ENCODE peak calls at places on chromosomes 6 and 20, in nine cellular contexts. One of them, this sample, is unnamed.

GRCh38 chr6:15351631-15352030 is 105.8 kb downstream of the JARID2 start:
- DNase-seq in transverse colon: no peak
- DNase-seq in RWPE1: no peak
- DNase-seq in adrenal gland: peak
- DNase-seq in colonic mucosa: peak
- DNase-seq in right lobe of liver: no peak
- DNase-seq in cardiac fibroblast: peak
- DNase-seq in left ventricle myocardium inferior: peak
- DNase-seq in CD8-positive, alpha-beta T cell: no peak
- DNase-seq in this sample: no peak

GRCh38 chr20:63542696-63543095 is 4.9 kb downstream of the SRMS start:
- DNase-seq in RWPE1: no peak
- DNase-seq in colonic mucosa: no peak
- DNase-seq in adrenal gland: no peak
- DNase-seq in transverse colon: peak
- DNase-seq in right lobe of liver: no peak
- DNase-seq in CD8-positive, alpha-beta T cell: no peak
- DNase-seq in left ventricle myocardium inferior: no peak
- DNase-seq in cardiac fibroblast: no peak
- DNase-seq in this sample: no peak

GRCh38 chr20:53676987-53677386 is 83.3 kb upstream of the ZNF217 start:
- DNase-seq in left ventricle myocardium inferior: no peak
- DNase-seq in RWPE1: no peak
- DNase-seq in adrenal gland: no peak
- DNase-seq in transverse colon: no peak
- DNase-seq in cardiac fibroblast: no peak
- DNase-seq in right lobe of liver: no peak
- DNase-seq in colonic mucosa: no peak
- DNase-seq in CD8-positive, alpha-beta T cell: no peak
- DNase-seq in this sample: no peak

GRCh38 chr6:55694148-55694547 is 115.2 kb upstream of the HMGCLL1 start:
- DNase-seq in colonic mucosa: no peak
- DNase-seq in adrenal gland: no peak
- DNase-seq in RWPE1: peak
- DNase-seq in left ventricle myocardium inferior: peak
- DNase-seq in CD8-positive, alpha-beta T cell: no peak
- DNase-seq in transverse colon: no peak
- DNase-seq in right lobe of liver: no peak
- DNase-seq in cardiac fibroblast: peak
- DNase-seq in this sample: no peak

GRCh38 chr20:63409066-63409833 is 48.1 kb upstream of the CHRNA4 start:
- DNase-seq in colonic mucosa: no peak
- DNase-seq in cardiac fibroblast: no peak
- DNase-seq in left ventricle myocardium inferior: no peak
- DNase-seq in right lobe of liver: no peak
- DNase-seq in RWPE1: no peak
- DNase-seq in CD8-positive, alpha-beta T cell: peak
- DNase-seq in transverse colon: no peak
- DNase-seq in adrenal gland: no peak
- DNase-seq in this sample: no peak

GRCh38 chr20:23159256-23159922 is 73.3 kb upstream of the CD93 start:
- DNase-seq in RWPE1: no peak
- DNase-seq in right lobe of liver: no peak
- DNase-seq in cardiac fibroblast: no peak
- DNase-seq in transverse colon: no peak
- DNase-seq in adrenal gland: no peak
- DNase-seq in left ventricle myocardium inferior: no peak
- DNase-seq in CD8-positive, alpha-beta T cell: no peak
- DNase-seq in colonic mucosa: no peak
- DNase-seq in this sample: no peak

GRCh38 chr6:134256862-134257261 is 61.0 kb downstream of the SGK1 start:
- DNase-seq in adrenal gland: no peak
- DNase-seq in CD8-positive, alpha-beta T cell: no peak
- DNase-seq in left ventricle myocardium inferior: no peak
- DNase-seq in cardiac fibroblast: no peak
- DNase-seq in colonic mucosa: no peak
- DNase-seq in transverse colon: no peak
- DNase-seq in RWPE1: no peak
- DNase-seq in right lobe of liver: no peak
- DNase-seq in this sample: no peak

GRCh38 chr6:72984981-72985665 is 240.2 kb downstream of the KHDC1L start:
- DNase-seq in transverse colon: no peak
- DNase-seq in right lobe of liver: no peak
- DNase-seq in RWPE1: no peak
- DNase-seq in CD8-positive, alpha-beta T cell: no peak
- DNase-seq in colonic mucosa: no peak
- DNase-seq in adrenal gland: no peak
- DNase-seq in cardiac fibroblast: no peak
- DNase-seq in left ventricle myocardium inferior: no peak
- DNase-seq in this sample: no peak

GRCh38 chr6:149963212-149963461 is 606 bp upstream of the ULBP1 start:
- DNase-seq in cardiac fibroblast: peak
- DNase-seq in transverse colon: no peak
- DNase-seq in colonic mucosa: peak
- DNase-seq in adrenal gland: peak
- DNase-seq in left ventricle myocardium inferior: no peak
- DNase-seq in RWPE1: peak
- DNase-seq in right lobe of liver: peak
- DNase-seq in CD8-positive, alpha-beta T cell: no peak
- DNase-seq in this sample: peak

GRCh38 chr20:17227669-17228623 is 1.1 kb downstream of the PCSK2 start:
- DNase-seq in adrenal gland: no peak
- DNase-seq in CD8-positive, alpha-beta T cell: no peak
- DNase-seq in right lobe of liver: no peak
- DNase-seq in cardiac fibroblast: no peak
- DNase-seq in transverse colon: no peak
- DNase-seq in colonic mucosa: no peak
- DNase-seq in left ventricle myocardium inferior: no peak
- DNase-seq in RWPE1: no peak
- DNase-seq in this sample: peak

GRCh38 chr20:5531318-5532081 is 214.7 kb upstream of the PROKR2 start:
- DNase-seq in CD8-positive, alpha-beta T cell: no peak
- DNase-seq in colonic mucosa: no peak
- DNase-seq in adrenal gland: peak
- DNase-seq in cardiac fibroblast: peak
- DNase-seq in right lobe of liver: no peak
- DNase-seq in left ventricle myocardium inferior: no peak
- DNase-seq in RWPE1: no peak
- DNase-seq in transverse colon: no peak
- DNase-seq in this sample: no peak

GRCh38 chr6:32830017-32830416 is 8.5 kb downstream of the TAP2 start:
- DNase-seq in RWPE1: no peak
- DNase-seq in cardiac fibroblast: no peak
- DNase-seq in right lobe of liver: no peak
- DNase-seq in transverse colon: no peak
- DNase-seq in CD8-positive, alpha-beta T cell: no peak
- DNase-seq in colonic mucosa: no peak
- DNase-seq in left ventricle myocardium inferior: no peak
- DNase-seq in adrenal gland: no peak
- DNase-seq in this sample: no peak

GRCh38 chr6:32829495-32829894 is 9.0 kb downstream of the TAP2 start:
- DNase-seq in adrenal gland: no peak
- DNase-seq in right lobe of liver: no peak
- DNase-seq in transverse colon: no peak
- DNase-seq in cardiac fibroblast: no peak
- DNase-seq in colonic mucosa: no peak
- DNase-seq in CD8-positive, alpha-beta T cell: no peak
- DNase-seq in left ventricle myocardium inferior: no peak
- DNase-seq in RWPE1: no peak
- DNase-seq in this sample: no peak

GRCh38 chr6:32830936-32831335 is 7.6 kb downstream of the TAP2 start:
- DNase-seq in right lobe of liver: no peak
- DNase-seq in left ventricle myocardium inferior: no peak
- DNase-seq in colonic mucosa: no peak
- DNase-seq in adrenal gland: no peak
- DNase-seq in transverse colon: no peak
- DNase-seq in cardiac fibroblast: no peak
- DNase-seq in CD8-positive, alpha-beta T cell: no peak
- DNase-seq in RWPE1: no peak
- DNase-seq in this sample: no peak

GRCh38 chr6:32826996-32827395 is 10.2 kb upstream of the HLA-DOB start:
- DNase-seq in left ventricle myocardium inferior: no peak
- DNase-seq in transverse colon: no peak
- DNase-seq in RWPE1: no peak
- DNase-seq in right lobe of liver: no peak
- DNase-seq in colonic mucosa: no peak
- DNase-seq in adrenal gland: no peak
- DNase-seq in CD8-positive, alpha-beta T cell: no peak
- DNase-seq in cardiac fibroblast: no peak
- DNase-seq in this sample: no peak

GRCh38 chr6:32825966-32826365 is 9.2 kb upstream of the HLA-DOB start:
- DNase-seq in transverse colon: no peak
- DNase-seq in adrenal gland: no peak
- DNase-seq in CD8-positive, alpha-beta T cell: no peak
- DNase-seq in cardiac fibroblast: peak
- DNase-seq in RWPE1: no peak
- DNase-seq in right lobe of liver: no peak
- DNase-seq in colonic mucosa: no peak
- DNase-seq in left ventricle myocardium inferior: no peak
- DNase-seq in this sample: no peak
- TF ChIP-seq CTCF in transverse colon: peak
- TF ChIP-seq CTCF in adrenal gland: no peak
- TF ChIP-seq CTCF in CD8-positive, alpha-beta T cell: no peak
- TF ChIP-seq CTCF in cardiac fibroblast: peak
- TF ChIP-seq CTCF in RWPE1: peak
- TF ChIP-seq CTCF in right lobe of liver: peak
- TF ChIP-seq CTCF in colonic mucosa: peak
- TF ChIP-seq CTCF in left ventricle myocardium inferior: peak
- TF ChIP-seq CTCF in this sample: no peak

GRCh38 chr6:18753071-18753470 is 365.9 kb downstream of the RNF144B start:
- DNase-seq in right lobe of liver: no peak
- DNase-seq in left ventricle myocardium inferior: no peak
- DNase-seq in adrenal gland: no peak
- DNase-seq in transverse colon: no peak
- DNase-seq in colonic mucosa: no peak
- DNase-seq in CD8-positive, alpha-beta T cell: no peak
- DNase-seq in cardiac fibroblast: no peak
- DNase-seq in RWPE1: no peak
- DNase-seq in this sample: no peak
- TF ChIP-seq CTCF in right lobe of liver: no peak
- TF ChIP-seq CTCF in left ventricle myocardium inferior: no peak
- TF ChIP-seq CTCF in adrenal gland: no peak
- TF ChIP-seq CTCF in transverse colon: no peak
- TF ChIP-seq CTCF in colonic mucosa: no peak
- TF ChIP-seq CTCF in CD8-positive, alpha-beta T cell: no peak
- TF ChIP-seq CTCF in cardiac fibroblast: no peak
- TF ChIP-seq CTCF in RWPE1: no peak
- TF ChIP-seq CTCF in this sample: no peak

GRCh38 chr6:169886631-169887227 is 135.3 kb downstream of the ERMARD start:
- DNase-seq in RWPE1: no peak
- DNase-seq in transverse colon: no peak
- DNase-seq in cardiac fibroblast: no peak
- DNase-seq in left ventricle myocardium inferior: no peak
- DNase-seq in adrenal gland: no peak
- DNase-seq in right lobe of liver: no peak
- DNase-seq in CD8-positive, alpha-beta T cell: no peak
- DNase-seq in colonic mucosa: no peak
- DNase-seq in this sample: no peak
- TF ChIP-seq CTCF in RWPE1: no peak
- TF ChIP-seq CTCF in transverse colon: no peak
- TF ChIP-seq CTCF in cardiac fibroblast: no peak
- TF ChIP-seq CTCF in left ventricle myocardium inferior: no peak
- TF ChIP-seq CTCF in adrenal gland: no peak
- TF ChIP-seq CTCF in right lobe of liver: no peak
- TF ChIP-seq CTCF in CD8-positive, alpha-beta T cell: no peak
- TF ChIP-seq CTCF in colonic mucosa: no peak
- TF ChIP-seq CTCF in this sample: no peak

DNA sequence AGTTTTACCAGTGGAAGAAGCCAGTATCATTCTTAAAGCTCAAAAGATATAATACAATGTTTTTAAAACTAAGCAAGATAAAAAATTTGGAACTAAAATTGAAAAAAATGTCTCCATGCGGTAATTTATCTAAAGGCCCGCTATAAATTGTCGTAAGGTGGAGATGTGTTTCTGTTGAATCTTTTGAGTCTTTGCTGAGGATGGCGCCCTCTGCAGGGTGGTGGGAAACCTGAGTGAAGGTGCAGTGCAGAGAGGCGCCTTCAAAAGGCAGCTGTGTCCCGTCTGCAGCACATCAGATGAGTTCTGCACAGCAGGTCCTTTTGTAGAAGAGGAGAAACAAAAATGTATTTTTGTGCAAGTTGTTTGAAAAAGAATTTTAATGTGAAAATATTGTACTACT is 29.4 kb upstream of the KIF25 start:
- DNase-seq in cardiac fibroblast: no peak
- DNase-seq in left ventricle myocardium inferior: no peak
- DNase-seq in adrenal gland: no peak
- DNase-seq in colonic mucosa: peak
- DNase-seq in RWPE1: no peak
- DNase-seq in right lobe of liver: no peak
- DNase-seq in transverse colon: peak
- DNase-seq in CD8-positive, alpha-beta T cell: no peak
- DNase-seq in this sample: peak
- TF ChIP-seq CTCF in cardiac fibroblast: peak
- TF ChIP-seq CTCF in left ventricle myocardium inferior: peak
- TF ChIP-seq CTCF in adrenal gland: peak
- TF ChIP-seq CTCF in colonic mucosa: peak
- TF ChIP-seq CTCF in RWPE1: peak
- TF ChIP-seq CTCF in right lobe of liver: peak
- TF ChIP-seq CTCF in transverse colon: peak
- TF ChIP-seq CTCF in CD8-positive, alpha-beta T cell: no peak
- TF ChIP-seq CTCF in this sample: peak

GRCh38 chr6:47092249-47092648 is 50.1 kb upstream of the ADGRF1 start:
- DNase-seq in left ventricle myocardium inferior: no peak
- DNase-seq in colonic mucosa: no peak
- DNase-seq in transverse colon: no peak
- DNase-seq in cardiac fibroblast: peak
- DNase-seq in CD8-positive, alpha-beta T cell: no peak
- DNase-seq in right lobe of liver: no peak
- DNase-seq in adrenal gland: no peak
- DNase-seq in RWPE1: no peak
- DNase-seq in this sample: no peak
- TF ChIP-seq CTCF in left ventricle myocardium inferior: no peak
- TF ChIP-seq CTCF in colonic mucosa: no peak
- TF ChIP-seq CTCF in transverse colon: no peak
- TF ChIP-seq CTCF in cardiac fibroblast: no peak
- TF ChIP-seq CTCF in CD8-positive, alpha-beta T cell: no peak
- TF ChIP-seq CTCF in right lobe of liver: no peak
- TF ChIP-seq CTCF in adrenal gland: no peak
- TF ChIP-seq CTCF in RWPE1: no peak
- TF ChIP-seq CTCF in this sample: no peak

GRCh38 chr20:32539817-32540675 is 45.1 kb downstream of the NOL4L start:
- DNase-seq in transverse colon: peak
- DNase-seq in left ventricle myocardium inferior: no peak
- DNase-seq in right lobe of liver: no peak
- DNase-seq in CD8-positive, alpha-beta T cell: peak
- DNase-seq in colonic mucosa: peak
- DNase-seq in cardiac fibroblast: no peak
- DNase-seq in RWPE1: no peak
- DNase-seq in adrenal gland: no peak
- DNase-seq in this sample: no peak
- TF ChIP-seq CTCF in transverse colon: no peak
- TF ChIP-seq CTCF in left ventricle myocardium inferior: no peak
- TF ChIP-seq CTCF in right lobe of liver: no peak
- TF ChIP-seq CTCF in CD8-positive, alpha-beta T cell: no peak
- TF ChIP-seq CTCF in colonic mucosa: no peak
- TF ChIP-seq CTCF in cardiac fibroblast: no peak
- TF ChIP-seq CTCF in RWPE1: no peak
- TF ChIP-seq CTCF in adrenal gland: no peak
- TF ChIP-seq CTCF in this sample: no peak

GRCh38 chr20:11217322-11217989 is 543.7 kb upstream of the JAG1 start:
- DNase-seq in cardiac fibroblast: peak
- DNase-seq in CD8-positive, alpha-beta T cell: no peak
- DNase-seq in RWPE1: no peak
- DNase-seq in right lobe of liver: no peak
- DNase-seq in transverse colon: no peak
- DNase-seq in colonic mucosa: peak
- DNase-seq in left ventricle myocardium inferior: no peak
- DNase-seq in adrenal gland: no peak
- DNase-seq in this sample: no peak
- TF ChIP-seq CTCF in cardiac fibroblast: no peak
- TF ChIP-seq CTCF in CD8-positive, alpha-beta T cell: no peak
- TF ChIP-seq CTCF in RWPE1: no peak
- TF ChIP-seq CTCF in right lobe of liver: no peak
- TF ChIP-seq CTCF in transverse colon: no peak
- TF ChIP-seq CTCF in colonic mucosa: no peak
- TF ChIP-seq CTCF in left ventricle myocardium inferior: no peak
- TF ChIP-seq CTCF in adrenal gland: no peak
- TF ChIP-seq CTCF in this sample: no peak

This sample was measured in endothelial cell.